ENCODE peak calls at places on chromosomes 7 and 10, in ten cellular contexts. P, M, J, U, B, Y, C, F, I and L are unnamed samples.
A peak's percentile ranks its signal among the peaks of the same experiment; 100 is the strongest.

GRCh38 chr7:129778770-129779601 is 167.5 kb downstream of the NRF1 start:
- DNase-seq in B (peak; percentile 50), F (no peak), M (peak; percentile 34), C (no peak), I (peak; percentile 49), J (no peak), Y (peak; percentile 34), P (peak; percentile 42), U (no peak), L (peak; percentile 15)

GRCh38 chr7:123366991-123367390 is 167.2 kb upstream of the SLC13A1 start:
- DNase-seq in C (no peak), U (no peak), M (no peak), B (no peak), F (no peak), Y (peak; percentile 13), I (no peak), J (no peak), P (no peak), L (no peak)

GRCh38 chr7:158325530-158326381 is 261.9 kb downstream of the PTPRN2 start:
- DNase-seq in Y (no peak), B (peak; percentile 87), I (no peak), C (no peak), J (no peak), M (no peak), F (peak; percentile 95), P (no peak), U (peak; percentile 74), L (no peak)

GRCh38 chr7:7641129-7641663 is 644 bp downstream of the UMAD1 start:
- DNase-seq in P (no peak), J (no peak), I (peak; percentile 25), F (no peak), Y (no peak), B (peak; percentile 27), U (no peak), C (no peak), M (no peak), L (peak; percentile 50)

GRCh38 chr10:97796651-97797050 is 24.9 kb upstream of the SFRP5 start:
- DNase-seq in J (no peak), M (no peak), F (no peak), B (no peak), P (peak; percentile 55), Y (no peak), U (no peak), I (peak; percentile 56), C (no peak), L (no peak)

GRCh38 chr10:23172846-23173548 is 19.1 kb upstream of the PTF1A start:
- DNase-seq in P (no peak), F (no peak), C (no peak), Y (peak; percentile 75), J (no peak), U (no peak), I (no peak), B (no peak), M (no peak), L (no peak)

GRCh38 chr7:111098011-111098925 is 7.3 kb downstream of the LRRN3 start:
- DNase-seq in Y (no peak), U (no peak), M (peak; percentile 19), I (no peak), J (peak; percentile 35), B (peak; percentile 41), C (no peak), P (peak; percentile 69), F (peak; percentile 60), L (peak; percentile 55)

GRCh38 chr7:11261470-11261869 is 287.8 kb downstream of the PHF14 start:
- DNase-seq in C (no peak), U (peak; percentile 95), F (peak; percentile 81), B (peak; percentile 4), I (peak; percentile 75), M (no peak), P (no peak), J (no peak), Y (peak; percentile 42), L (no peak)

GRCh38 chr7:150978136-150978789 is at the start of gene KCNH2:
- DNase-seq in P (no peak), C (peak; percentile 84), I (no peak), U (peak; percentile 67), M (no peak), Y (no peak), J (no peak), F (peak; percentile 38), B (no peak), L (no peak)